ENCODE peak calls at places on chromosome 7, in four cellular contexts. X is stimulated activated CD4-positive, alpha-beta T cell treated with anti-CD3 and anti-CD28 coated beads, TNF-alpha, amount 100 ng/mL, for 48 hours; E is GDM1; P is Peyer's patch. D is an unnamed sample.

GRCh38 chr7:80240265-80241025 is 105.8 kb downstream of the GNAI1 start:
- DNase-seq in X (no peak), E (no peak), P (no peak), D (no peak)

GRCh38 chr7:7231005-7231404 is 48.7 kb downstream of the C1GALT1 start:
- DNase-seq in X (no peak), E (no peak), P (no peak), D (no peak)

GRCh38 chr7:116353614-116354013 is 143.3 kb downstream of the TES start:
- DNase-seq in X (no peak), E (no peak), P (no peak), D (no peak)

GRCh38 chr7:80140388-80140787 is 5.8 kb downstream of the GNAI1 start:
- DNase-seq in X (no peak), E (no peak), P (no peak), D (no peak)

GRCh38 chr7:146654048-146654447 is 537.4 kb downstream of the CNTNAP2 start:
- DNase-seq in X (no peak), E (no peak), P (no peak), D (no peak)

GRCh38 chr7:73715648-73716317 is 3.7 kb downstream of the STX1A start:
- DNase-seq in X (peak), E (no peak), P (no peak), D (peak)

GRCh38 chr7:17618652-17618974 is 320.2 kb downstream of the AHR start:
- DNase-seq in X (no peak), E (no peak), P (no peak), D (no peak)

GRCh38 chr7:129017933-129018538 is 36.9 kb downstream of the TNPO3 start:
- DNase-seq in X (no peak), E (no peak), P (no peak), D (no peak)

GRCh38 chr7:73706122-73707044 is 13.1 kb downstream of the STX1A start:
- DNase-seq in X (no peak), E (no peak), P (no peak), D (no peak)

GRCh38 chr7:140165422-140165821 is 11.4 kb downstream of the KDM7A start:
- DNase-seq in X (no peak), E (no peak), P (no peak), D (no peak)

GRCh38 chr7:144842377-144842851 is 6.6 kb upstream of the TPK1 start:
- DNase-seq in X (no peak), E (no peak), P (peak), D (peak)

GRCh38 chr7:16399265-16399801 is 22.0 kb downstream of the CRPPA start:
- DNase-seq in X (no peak), E (no peak), P (no peak), D (no peak)

GRCh38 chr7:66952343-66953043 is 31.5 kb downstream of the TMEM248 start:
- DNase-seq in X (no peak), E (no peak), P (no peak), D (no peak)

GRCh38 chr7:65967361-65968155 is 14.5 kb downstream of the GUSB start:
- DNase-seq in X (no peak), E (no peak), P (no peak), D (no peak)

GRCh38 chr7:16951483-16952080 is 69.8 kb upstream of the AGR3 start:
- DNase-seq in X (no peak), E (no peak), P (no peak), D (no peak)

GRCh38 chr7:47600199-47601118 is 18.5 kb upstream of the TNS3 start:
- DNase-seq in X (no peak), E (no peak), P (peak), D (no peak)

GRCh38 chr7:129925416-129926002 is 27.3 kb downstream of the UBE2H start:
- DNase-seq in X (no peak), E (no peak), P (no peak), D (no peak)

GRCh38 chr7:106140406-106141173 is 28.5 kb upstream of the SYPL1 start:
- DNase-seq in X (no peak), E (no peak), P (no peak), D (no peak)